ENCODE peak calls at places on chromosome 16, in nine cellular contexts. P, I, K, J, W, H, G, Z and M are unnamed samples. For H3K4me1, the result is how much of the 10 kb centered on the place peaks cover.

GRCh38 chr16:63385714-63386113 is 1349.5 kb upstream of the CDH8 start:
- DNase-seq in P (no peak), G (no peak), W (no peak), Z (no peak), H (no peak), J (no peak), I (no peak), K (no peak), M (peak)

GRCh38 chr16:23206986-23207385 is 24.4 kb downstream of the SCNN1G start:
- DNase-seq in P (no peak), W (no peak), H (no peak), G (no peak), J (no peak), I (peak), Z (no peak), K (no peak), M (no peak)

GRCh38 chr16:83393196-83393981 is 414.4 kb upstream of the HSBP1 start:
- DNase-seq in P (peak), Z (no peak), J (no peak), I (no peak), G (no peak), K (no peak), H (peak), W (peak), M (no peak)

GRCh38 chr16:81366316-81366932 is 51.7 kb downstream of the GAN start:
- DNase-seq in I (peak), Z (peak), P (peak), W (peak), J (no peak), G (peak), K (peak), H (peak), M (no peak)

GRCh38 chr16:48904333-48904732 is 294.4 kb upstream of the N4BP1 start:
- DNase-seq in H (no peak), I (no peak), Z (no peak), P (no peak), K (no peak), W (no peak), G (no peak), J (no peak), M (no peak)

GRCh38 chr16:84486551-84487235 is 17.8 kb downstream of the MEAK7 start:
- DNase-seq in W (no peak), Z (no peak), J (no peak), G (no peak), I (no peak), P (no peak), H (no peak), K (no peak), M (no peak)

GRCh38 chr16:50735629-50736122 is 6.2 kb upstream of the CYLD start:
- DNase-seq in G (no peak), J (no peak), P (no peak), H (no peak), I (no peak), Z (no peak), W (no peak), K (no peak), M (no peak)

GRCh38 chr16:64507240-64508024 is 614.4 kb downstream of the CDH11 start:
- DNase-seq in K (no peak), W (no peak), G (no peak), I (no peak), J (no peak), H (no peak), P (no peak), Z (no peak), M (no peak)

GRCh38 chr16:12097523-12098428 is 121.2 kb downstream of the SNX29 start:
- DNase-seq in W (peak), J (peak), H (no peak), Z (peak), K (peak), P (peak), G (peak), I (no peak), M (peak)

GRCh38 chr16:886802-887731 is 83.7 kb downstream of the LMF1 start:
- DNase-seq in J (peak), I (no peak), G (no peak), P (no peak), W (no peak), K (no peak), H (peak), Z (no peak), M (no peak)

GRCh38 chr16:57982345-57982744 is 11.4 kb upstream of the CNGB1 start:
- DNase-seq in W (no peak), P (no peak), J (no peak), G (no peak), K (no peak), I (no peak), H (no peak), Z (no peak), M (no peak)

GRCh38 chr16:57525761-57526160 is 10.6 kb downstream of the CCDC102A start:
- DNase-seq in W (no peak), Z (no peak), K (no peak), P (no peak), G (no peak), I (no peak), H (no peak), J (no peak), M (no peak)

DNA sequence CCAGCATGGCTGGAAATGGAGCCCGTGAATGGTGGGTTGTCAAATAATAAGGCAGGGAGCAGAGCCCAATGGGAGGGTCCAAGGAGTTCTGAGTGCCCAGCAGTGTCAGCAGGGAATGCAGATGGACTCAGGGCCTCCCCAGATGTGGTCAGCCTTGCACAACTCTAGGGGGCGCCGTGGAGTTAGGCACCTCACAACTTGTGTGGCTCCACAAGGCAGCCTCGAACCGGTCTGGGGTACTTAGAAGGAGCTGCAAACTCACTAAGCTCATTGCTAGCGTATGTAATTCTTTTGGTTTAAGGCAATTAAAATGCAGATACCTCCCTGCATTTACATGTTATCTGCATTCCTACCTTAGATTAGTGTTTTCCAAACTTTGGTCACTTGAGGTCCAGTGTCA is 18.1 kb downstream of the IRF8 start:
- DNase-seq in I (no peak), P (no peak), H (peak), W (no peak), Z (no peak), J (no peak), K (no peak), G (no peak), M (no peak)
- H3K4me1 ChIP-seq in I (under half), P (under half), H (under half), W (under half), Z (under half), J (under half), K (under half), G (under half), M (under half)

GRCh38 chr16:68785715-68786114 is 48.6 kb downstream of the CDH1 start:
- DNase-seq in K (no peak), I (no peak), P (no peak), H (no peak), Z (no peak), W (no peak), G (no peak), J (no peak), M (no peak)
- H3K27ac ChIP-seq in K (no peak), I (no peak), P (no peak), H (no peak), Z (no peak), W (no peak), G (no peak), J (no peak), M (peak)

GRCh38 chr16:14398014-14398717 is 231.9 kb downstream of the PARN start:
- DNase-seq in H (no peak), W (no peak), K (no peak), P (peak), I (no peak), J (no peak), Z (peak), G (no peak), M (peak)

GRCh38 chr16:14394834-14395233 is 235.2 kb downstream of the PARN start:
- DNase-seq in J (no peak), K (no peak), P (no peak), G (no peak), W (no peak), H (no peak), I (no peak), Z (no peak), M (no peak)

GRCh38 chr16:14400285-14400977 is 229.6 kb downstream of the PARN start:
- DNase-seq in H (no peak), J (no peak), W (no peak), P (no peak), G (no peak), K (no peak), I (no peak), Z (no peak), M (peak)

GRCh38 chr16:14401839-14402115 is 228.3 kb downstream of the PARN start:
- DNase-seq in J (no peak), K (peak), P (peak), W (no peak), H (no peak), I (no peak), G (peak), Z (no peak), M (no peak)

GRCh38 chr16:14399397-14400284 is 230.4 kb downstream of the PARN start:
- DNase-seq in I (no peak), K (peak), P (peak), Z (peak), J (no peak), G (peak), W (peak), H (peak), M (peak)
- TF ChIP-seq CTCF in I (no peak), K (no peak), P (no peak), Z (no peak), J (no peak), G (no peak), W (no peak), H (no peak), M (peak)

DNA sequence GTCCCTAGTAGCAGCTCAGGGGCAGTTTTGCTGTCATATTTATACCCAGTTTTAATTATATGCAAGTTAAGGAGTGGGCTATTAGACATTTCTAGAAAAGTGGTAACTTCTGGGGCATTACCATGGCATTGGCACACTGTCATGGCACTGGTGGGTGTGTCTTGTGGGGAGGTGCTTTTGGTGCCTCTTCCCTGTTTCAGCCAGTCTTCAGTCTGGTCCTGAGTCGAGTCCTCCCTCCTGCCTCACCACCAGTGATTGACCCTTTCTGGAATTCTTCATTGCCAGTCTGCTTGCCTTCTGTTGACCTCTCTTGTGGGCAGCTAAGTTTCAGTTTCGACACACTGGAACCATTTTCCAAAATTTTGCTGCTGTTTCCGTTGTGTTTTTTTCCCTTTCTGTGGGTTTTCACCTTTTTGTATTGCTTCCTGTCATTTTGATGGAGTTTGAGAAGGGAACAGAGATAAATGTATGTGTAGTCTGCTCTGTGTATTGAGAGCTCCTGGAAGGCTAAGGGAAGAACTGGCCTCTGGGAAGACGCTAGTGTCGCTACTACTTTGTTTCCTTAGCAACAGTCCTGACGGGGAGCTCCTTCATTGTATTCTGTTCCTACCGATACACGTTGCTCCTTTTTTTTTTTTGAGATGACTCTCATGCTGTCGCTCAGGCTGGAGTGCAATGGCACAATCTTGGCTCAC is 10.6 kb downstream of the WWP2 start:
- DNase-seq in Z (peak), J (no peak), I (no peak), G (peak), P (no peak), W (no peak), K (no peak), H (no peak), M (no peak)
- H3K4me1 ChIP-seq in Z (under half), J (under half), I (under half), G (under half), P (under half), W (under half), K (under half), H (under half), M (under half)

DNA sequence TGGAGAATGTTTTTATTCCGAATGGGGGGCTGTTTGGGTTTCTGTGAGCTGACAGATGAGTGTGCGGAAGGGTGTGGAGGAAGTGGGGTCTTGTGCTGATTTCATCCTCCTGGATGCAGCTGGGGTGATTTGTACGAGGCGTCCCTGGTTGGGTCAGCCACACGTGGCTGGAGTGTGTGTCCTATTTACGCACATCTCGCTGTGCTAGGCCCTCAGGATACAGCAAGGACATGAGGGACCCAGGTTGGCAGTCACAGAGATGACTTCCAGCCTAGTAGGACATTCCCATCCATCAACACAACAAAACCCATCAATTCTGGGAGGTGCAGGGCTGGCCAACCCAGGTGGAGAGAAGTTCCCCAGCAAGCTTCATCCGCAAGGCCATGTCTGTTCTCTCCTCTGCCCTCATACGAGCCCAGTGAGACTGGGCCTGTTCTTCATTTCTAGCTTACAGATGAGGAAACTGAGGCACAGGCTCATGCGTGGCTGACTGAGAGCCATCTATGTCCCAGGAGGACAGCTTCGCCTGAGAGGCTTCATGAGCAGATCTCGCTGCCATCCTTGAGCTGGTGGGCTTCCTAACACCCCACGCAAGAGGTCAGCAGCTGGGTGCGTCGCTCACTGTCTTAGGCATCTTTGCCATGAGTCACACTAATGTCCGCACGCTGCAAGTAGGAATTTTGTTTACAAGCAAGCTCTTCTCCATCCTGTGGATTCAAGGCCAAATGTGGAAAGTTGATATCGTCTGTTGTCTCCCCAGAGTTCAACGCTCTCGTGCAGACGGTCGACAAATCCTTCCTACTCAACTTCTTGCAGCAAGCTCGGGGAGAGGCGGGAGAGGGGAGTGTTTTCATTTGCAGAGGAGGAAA is 24.4 kb downstream of the IRF8 start:
- DNase-seq in J (no peak), Z (no peak), P (peak), G (peak), H (no peak), W (no peak), K (peak), I (no peak), M (no peak)
- H3K27ac ChIP-seq in J (no peak), Z (no peak), P (peak), G (no peak), H (no peak), W (no peak), K (no peak), I (no peak), M (no peak)